ENCODE peak calls at places on chromosomes 11 and 22, in eight cellular contexts. A, Q, G, N, W, D, C and T are unnamed samples.

GRCh38 chr11:43327987-43328386 is 16.2 kb downstream of the API5 start:
- DNase-seq in A (no peak), Q (no peak), G (no peak), N (no peak), W (peak), D (no peak), C (no peak), T (peak)

GRCh38 chr22:20126284-20127029 is 5.1 kb upstream of the ZDHHC8 start:
- DNase-seq in A (no peak), Q (no peak), G (no peak), N (no peak), W (no peak), D (no peak), C (no peak), T (no peak)

GRCh38 chr11:13042873-13043338 is 33.8 kb downstream of the RASSF10 start:
- DNase-seq in A (no peak), Q (no peak), G (no peak), N (peak), W (peak), D (no peak), C (no peak), T (no peak)

GRCh38 chr11:116415095-116415494 is 357.7 kb downstream of the BUD13 start:
- DNase-seq in A (no peak), Q (no peak), G (no peak), N (peak), W (peak), D (no peak), C (no peak), T (no peak)

GRCh38 chr11:72577271-72577681 is 96.9 kb downstream of the PDE2A start:
- DNase-seq in A (no peak), Q (no peak), G (no peak), N (no peak), W (no peak), D (no peak), C (no peak), T (no peak)

GRCh38 chr11:17556999-17557398 is 9.9 kb downstream of the OTOG start:
- DNase-seq in A (no peak), Q (no peak), G (no peak), N (no peak), W (no peak), D (no peak), C (no peak), T (no peak)

GRCh38 chr11:44241851-44242250 is 68.1 kb downstream of the ALX4 start:
- DNase-seq in A (no peak), Q (no peak), G (no peak), N (no peak), W (no peak), D (no peak), C (no peak), T (no peak)

GRCh38 chr11:64794526-64794925 is 8.5 kb downstream of the MAP4K2 start:
- DNase-seq in A (no peak), Q (no peak), G (no peak), N (no peak), W (no peak), D (no peak), C (no peak), T (no peak)

GRCh38 chr22:29343313-29343805 is 27.9 kb upstream of the RASL10A start:
- DNase-seq in A (peak), Q (no peak), G (peak), N (no peak), W (no peak), D (no peak), C (no peak), T (peak)

GRCh38 chr11:118916842-118917388 is 8.8 kb downstream of the BCL9L start:
- DNase-seq in A (peak), Q (no peak), G (no peak), N (peak), W (peak), D (no peak), C (no peak), T (peak)

GRCh38 chr11:105573091-105573490 is 36.8 kb upstream of the GRIA4 start:
- DNase-seq in A (no peak), Q (no peak), G (no peak), N (no peak), W (no peak), D (no peak), C (no peak), T (no peak)

GRCh38 chr11:5881756-5882155 is 1.3 kb downstream of the OR52E4 start:
- DNase-seq in A (no peak), Q (no peak), G (no peak), N (no peak), W (no peak), D (no peak), C (no peak), T (no peak)

GRCh38 chr11:32032052-32032451 is 58.8 kb upstream of the RCN1 start:
- DNase-seq in A (no peak), Q (no peak), G (no peak), N (no peak), W (no peak), D (no peak), C (no peak), T (no peak)

GRCh38 chr11:19970944-19971343 is 189.3 kb downstream of the DBX1 start:
- DNase-seq in A (no peak), Q (no peak), G (no peak), N (no peak), W (no peak), D (no peak), C (no peak), T (no peak)

GRCh38 chr11:129853508-129854228 is 38.0 kb downstream of the TMEM45B start:
- DNase-seq in A (no peak), Q (no peak), G (peak), N (peak), W (peak), D (no peak), C (peak), T (peak)

GRCh38 chr11:65417221-65417701 is 5.3 kb upstream of the NEAT1 start:
- DNase-seq in A (no peak), Q (no peak), G (no peak), N (no peak), W (no peak), D (no peak), C (peak), T (peak)

GRCh38 chr11:21564095-21564494 is 628.8 kb upstream of the ANO5 start:
- DNase-seq in A (no peak), Q (no peak), G (no peak), N (no peak), W (no peak), D (no peak), C (peak), T (no peak)

GRCh38 chr11:117875397-117876048 is 935 bp downstream of the FXYD6 start:
- DNase-seq in A (peak), Q (no peak), G (peak), N (peak), W (no peak), D (no peak), C (no peak), T (no peak)

GRCh38 chr11:65565624-65566453 is 4.4 kb upstream of the ZNRD2 start:
- DNase-seq in A (no peak), Q (no peak), G (no peak), N (no peak), W (no peak), D (no peak), C (no peak), T (peak)

GRCh38 chr22:46001046-46001425 is 24.1 kb upstream of the WNT7B start:
- DNase-seq in A (no peak), Q (no peak), G (no peak), N (no peak), W (no peak), D (no peak), C (peak), T (no peak)

GRCh38 chr11:96230686-96231085 is 112.3 kb downstream of the MAML2 start:
- DNase-seq in A (no peak), Q (no peak), G (no peak), N (no peak), W (no peak), D (no peak), C (no peak), T (no peak)

GRCh38 chr11:119388103-119388502 is 6.6 kb upstream of the USP2 start:
- DNase-seq in A (no peak), Q (no peak), G (no peak), N (no peak), W (no peak), D (no peak), C (no peak), T (no peak)

GRCh38 chr11:20042025-20042639 is 118.1 kb downstream of the DBX1 start:
- DNase-seq in A (no peak), Q (no peak), G (no peak), N (no peak), W (no peak), D (no peak), C (no peak), T (peak)

GRCh38 chr22:48640890-48641771 is 1186.5 kb downstream of the BRD1 start:
- DNase-seq in A (peak), Q (no peak), G (no peak), N (no peak), W (no peak), D (no peak), C (no peak), T (no peak)

GRCh38 chr11:2562181-2562581 is 117.4 kb downstream of the KCNQ1 start:
- DNase-seq in A (peak), Q (no peak), G (no peak), N (no peak), W (no peak), D (no peak), C (no peak), T (no peak)

GRCh38 chr11:130037058-130037457 is 32.6 kb upstream of the APLP2 start:
- DNase-seq in A (no peak), Q (no peak), G (no peak), N (no peak), W (peak), D (no peak), C (no peak), T (peak)

GRCh38 chr11:72724851-72725730 is 27.1 kb downstream of the ARAP1 start:
- DNase-seq in A (peak), Q (peak), G (peak), N (peak), W (peak), D (peak), C (peak), T (peak)

GRCh38 chr11:65304613-65305012 is 10.1 kb upstream of the CDC42EP2 start:
- DNase-seq in A (no peak), Q (no peak), G (no peak), N (no peak), W (no peak), D (no peak), C (no peak), T (no peak)

GRCh38 chr11:65574963-65575567 is 788 bp upstream of the EHBP1L1 start:
- DNase-seq in A (no peak), Q (no peak), G (no peak), N (peak), W (peak), D (peak), C (peak), T (peak)

GRCh38 chr22:27223317-27224177 is 566.2 kb downstream of the MIAT start:
- DNase-seq in A (no peak), Q (no peak), G (no peak), N (no peak), W (no peak), D (no peak), C (no peak), T (peak)

GRCh38 chr22:19496324-19496630 is 16.6 kb downstream of the CDC45 start:
- DNase-seq in A (no peak), Q (no peak), G (no peak), N (no peak), W (no peak), D (no peak), C (no peak), T (no peak)

GRCh38 chr22:26725012-26725676 is 67.8 kb downstream of the MIAT start:
- DNase-seq in A (no peak), Q (no peak), G (no peak), N (no peak), W (no peak), D (no peak), C (no peak), T (peak)

GRCh38 chr11:12172493-12173013 is 62.2 kb downstream of the MICAL2 start:
- DNase-seq in A (no peak), Q (no peak), G (no peak), N (no peak), W (no peak), D (no peak), C (no peak), T (no peak)

GRCh38 chr11:34855021-34855753 is 61.0 kb downstream of the APIP start:
- DNase-seq in A (no peak), Q (no peak), G (no peak), N (peak), W (peak), D (no peak), C (no peak), T (no peak)

GRCh38 chr11:16195659-16196058 is 160.7 kb downstream of the SOX6 start:
- DNase-seq in A (no peak), Q (no peak), G (no peak), N (no peak), W (no peak), D (no peak), C (no peak), T (peak)

GRCh38 chr11:128686745-128687177 is 7.1 kb upstream of the FLI1 start:
- DNase-seq in A (peak), Q (no peak), G (peak), N (peak), W (peak), D (peak), C (no peak), T (peak)

GRCh38 chr11:7639643-7640025 is 33.7 kb downstream of the CYB5R2 start:
- DNase-seq in A (no peak), Q (no peak), G (no peak), N (no peak), W (no peak), D (no peak), C (no peak), T (no peak)

GRCh38 chr11:7643323-7643722 is 30.0 kb downstream of the CYB5R2 start:
- DNase-seq in A (peak), Q (no peak), G (no peak), N (no peak), W (no peak), D (no peak), C (no peak), T (no peak)

GRCh38 chr11:7638710-7639642 is 34.3 kb downstream of the CYB5R2 start:
- DNase-seq in A (no peak), Q (no peak), G (no peak), N (no peak), W (no peak), D (peak), C (peak), T (no peak)

GRCh38 chr11:7640826-7641225 is 32.5 kb downstream of the CYB5R2 start:
- DNase-seq in A (no peak), Q (no peak), G (no peak), N (no peak), W (peak), D (no peak), C (no peak), T (no peak)

DNA sequence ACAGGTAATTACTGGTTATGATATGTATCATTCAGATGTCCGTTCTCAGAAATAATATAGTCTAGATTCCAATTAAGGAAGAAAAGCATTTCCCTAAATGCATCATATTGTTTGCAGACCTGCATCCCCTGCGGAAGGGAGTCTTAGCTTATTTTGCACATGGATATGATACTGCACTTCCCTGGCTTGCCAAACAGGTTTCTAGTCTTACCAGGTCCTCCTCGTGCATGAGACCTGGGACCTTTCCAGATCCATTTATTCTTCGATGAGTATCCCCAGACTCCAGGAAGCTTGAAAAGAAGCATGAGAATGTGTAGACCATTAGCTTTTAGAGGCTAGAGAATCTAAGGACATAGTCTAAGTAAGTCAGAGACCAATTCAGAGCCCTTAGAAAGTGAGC is 30.6 kb downstream of the CYB5R2 start:
- DNase-seq in A (no peak), Q (no peak), G (no peak), N (no peak), W (no peak), D (no peak), C (no peak), T (no peak)
- TF ChIP-seq EZH2phosphoT487 in A (no peak), Q (no peak), G (no peak), N (no peak), W (no peak), D (no peak), C (no peak), T (no peak)

DNA sequence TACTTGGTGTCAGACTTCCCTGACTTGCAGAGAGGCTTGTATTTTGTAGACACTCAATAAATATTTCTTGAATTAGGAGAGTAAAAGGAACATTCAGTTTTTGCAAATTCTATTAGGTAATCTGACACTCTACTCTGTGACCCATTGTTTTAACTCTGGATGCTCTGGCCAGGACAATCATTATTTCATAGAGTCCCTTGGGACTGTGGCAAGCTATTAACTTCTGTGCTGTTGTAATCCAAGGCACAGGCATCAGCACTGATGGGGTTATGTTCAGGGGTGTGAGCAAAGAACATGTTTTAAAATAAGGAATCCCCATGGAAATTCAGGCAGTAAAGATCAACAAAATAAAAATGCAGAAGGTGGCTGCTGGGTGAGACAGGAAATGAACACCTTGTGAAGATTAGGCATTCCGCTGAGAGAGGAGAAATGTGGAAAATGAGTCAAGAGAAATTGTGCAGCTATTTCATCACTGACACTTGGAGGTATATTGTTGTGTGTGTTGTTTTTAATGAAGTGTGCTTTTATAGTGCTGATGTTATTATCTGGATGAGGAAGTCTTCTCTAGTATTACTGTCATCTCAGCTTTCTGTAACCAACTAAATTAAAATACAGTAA is 175.2 kb downstream of the WNT11 start:
- DNase-seq in A (no peak), Q (no peak), G (no peak), N (peak), W (no peak), D (no peak), C (no peak), T (peak)
- H3K27ac ChIP-seq in A (no peak), Q (no peak), G (no peak), N (no peak), W (no peak), D (no peak), C (no peak), T (no peak)

DNA sequence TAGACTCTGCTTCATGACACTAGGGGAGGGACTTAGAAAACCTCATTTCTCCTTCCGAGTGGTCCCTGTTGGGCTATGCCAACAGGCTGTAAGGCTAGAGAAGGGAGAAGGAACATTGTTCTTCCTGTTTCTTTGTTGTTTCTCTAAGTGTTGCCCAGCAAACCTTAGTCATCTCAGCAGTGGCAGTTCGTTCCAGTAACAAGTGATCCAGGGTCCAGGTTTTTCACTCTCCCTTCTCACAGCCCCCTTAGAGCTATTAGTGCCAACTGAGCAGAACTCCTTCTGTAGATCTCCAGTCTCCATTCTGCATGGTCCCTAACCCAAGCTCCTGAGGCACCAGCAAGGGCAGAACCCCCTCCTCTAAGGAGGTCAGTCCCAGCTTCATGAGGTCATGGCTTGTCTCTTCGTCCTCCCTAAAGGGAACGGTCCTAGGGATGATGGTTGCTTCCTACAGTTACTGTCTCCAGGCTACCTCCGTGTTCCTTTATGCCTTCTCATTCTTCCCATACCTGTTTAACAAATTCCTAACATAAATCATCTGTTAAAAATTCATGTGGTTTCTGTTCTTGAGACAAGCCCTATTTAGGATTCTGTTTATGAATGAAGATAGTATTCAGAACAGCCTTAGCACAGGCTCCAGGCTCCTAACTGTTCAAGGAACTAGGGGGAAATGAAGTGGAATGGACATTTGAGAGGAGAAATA is 168.6 kb upstream of the UBASH3B start:
- DNase-seq in A (peak), Q (peak), G (no peak), N (peak), W (no peak), D (no peak), C (no peak), T (peak)
- TF ChIP-seq EZH2phosphoT487 in A (no peak), Q (no peak), G (no peak), N (no peak), W (no peak), D (no peak), C (no peak), T (no peak)

GRCh38 chr11:88282789-88283188 is 54.7 kb downstream of the CTSC start:
- DNase-seq in A (no peak), Q (no peak), G (no peak), N (no peak), W (no peak), D (no peak), C (no peak), T (no peak)

GRCh38 chr11:88292156-88292844 is 45.2 kb downstream of the CTSC start:
- DNase-seq in A (no peak), Q (peak), G (peak), N (no peak), W (no peak), D (no peak), C (no peak), T (peak)

GRCh38 chr11:88284306-88285057 is 53.1 kb downstream of the CTSC start:
- DNase-seq in A (no peak), Q (no peak), G (no peak), N (no peak), W (no peak), D (no peak), C (no peak), T (no peak)

GRCh38 chr11:88293931-88294330 is 43.6 kb downstream of the CTSC start:
- DNase-seq in A (no peak), Q (no peak), G (no peak), N (no peak), W (no peak), D (no peak), C (no peak), T (peak)

DNA sequence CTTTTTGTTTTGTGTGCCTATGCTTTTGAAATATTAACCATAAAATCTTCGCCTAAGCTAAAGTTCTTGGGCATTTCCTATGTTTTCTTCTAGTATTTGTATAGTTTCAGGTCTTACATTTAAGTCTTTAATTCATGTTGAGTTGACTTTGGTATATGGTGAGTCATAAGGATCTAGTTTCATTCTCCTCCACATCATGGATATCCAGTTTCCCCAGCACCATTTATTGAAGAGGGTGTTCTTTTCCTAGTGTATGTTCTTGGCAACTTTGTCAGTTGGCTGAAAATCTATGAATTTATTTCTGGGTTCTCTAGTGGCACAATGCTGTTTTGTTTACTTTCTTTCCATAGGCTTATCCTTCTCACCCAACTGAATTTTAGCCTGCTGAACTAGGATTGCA is 49.0 kb downstream of the CTSC start:
- DNase-seq in A (no peak), Q (no peak), G (no peak), N (no peak), W (no peak), D (no peak), C (no peak), T (no peak)
- H3K27ac ChIP-seq in A (no peak), Q (no peak), G (no peak), N (no peak), W (no peak), D (no peak), C (no peak), T (no peak)

GRCh38 chr11:69840371-69841169 is 21.4 kb upstream of the FGF3 start:
- DNase-seq in A (peak), Q (peak), G (no peak), N (no peak), W (no peak), D (no peak), C (no peak), T (no peak)
- TF ChIP-seq EZH2phosphoT487 in A (no peak), Q (no peak), G (no peak), N (no peak), W (no peak), D (no peak), C (no peak), T (no peak)